ENCODE peak calls at places on chromosomes 11 and 22, in seven cellular contexts. O is fibroblast of mammary gland, B is mammary epithelial cell, Z is T-helper 2 cell, Q is activated B cell treated with CpG ODN at 0.5 μM for 24 hours, F is skeletal muscle cell, L is heart left ventricle. A is an unnamed sample.

GRCh38 chr11:4643084-4643483 is 698 bp upstream of the OR51E1 start:
- DNase-seq in O (no peak), B (no peak), F (no peak), Z (no peak), Q (no peak), L (peak; percentile 60), A (no peak)

GRCh38 chr11:72191961-72192381 is at the start of gene FOLR1:
- DNase-seq in B (peak; percentile 45), Z (no peak), F (no peak), L (no peak), Q (no peak), O (no peak), A (no peak)

GRCh38 chr11:14230407-14230806 is 128.6 kb downstream of the RRAS2 start:
- DNase-seq in Z (no peak), O (no peak), L (no peak), B (no peak), Q (no peak), F (no peak), A (no peak)

GRCh38 chr22:39520874-39521857 is 804 bp downstream of the ATF4 start:
- DNase-seq in Q (no peak), B (peak; percentile 73), O (peak; percentile 71), F (no peak), L (peak; percentile 92), Z (peak; percentile 37), A (no peak)

GRCh38 chr11:7775689-7776088 is 21.1 kb downstream of the OR5P2 start:
- DNase-seq in B (no peak), O (no peak), F (no peak), Q (no peak), Z (no peak), L (no peak), A (no peak)

GRCh38 chr11:87463486-87464102 is 425.9 kb downstream of the TMEM135 start:
- DNase-seq in L (no peak), F (no peak), O (peak; percentile 17), Q (no peak), B (peak; percentile 54), Z (no peak), A (no peak)

GRCh38 chr11:118621071-118621815 is 13.8 kb downstream of the PHLDB1 start:
- DNase-seq in L (peak; percentile 94), Q (no peak), B (peak; percentile 92), O (peak; percentile 79), Z (no peak), F (peak; percentile 68), A (peak; percentile 73)

GRCh38 chr11:73944901-73945300 is 5.9 kb upstream of the DNAJB13 start:
- DNase-seq in L (no peak), Q (no peak), B (no peak), O (no peak), F (no peak), Z (no peak), A (no peak)

GRCh38 chr11:19673924-19674390 is 38.7 kb upstream of the NAV2 start:
- DNase-seq in O (peak; percentile 42), B (no peak), F (no peak), L (peak; percentile 78), Q (no peak), Z (no peak), A (no peak)

GRCh38 chr11:9982127-9982795 is 311.8 kb downstream of the SBF2 start:
- DNase-seq in B (peak; percentile 74), L (no peak), Z (no peak), O (peak; percentile 36), Q (no peak), F (no peak), A (no peak)

GRCh38 chr11:124745835-124746620 is 6.0 kb downstream of the VSIG2 start:
- DNase-seq in L (no peak), O (no peak), B (no peak), Z (no peak), Q (no peak), F (no peak), A (no peak)

GRCh38 chr11:61697764-61698163 is 17.6 kb downstream of the DAGLA start:
- DNase-seq in B (peak; percentile 8), O (no peak), L (no peak), Z (no peak), F (no peak), Q (no peak), A (no peak)

GRCh38 chr22:20093437-20093836 is 13.4 kb downstream of the DGCR8 start:
- DNase-seq in F (no peak), Z (no peak), O (no peak), B (no peak), Q (no peak), L (no peak), A (no peak)

GRCh38 chr11:61962213-61963015 is 5.0 kb downstream of the FTH1 start:
- DNase-seq in F (no peak), Q (no peak), L (no peak), O (peak; percentile 28), Z (peak; percentile 16), B (no peak), A (no peak)

GRCh38 chr11:95456704-95457491 is 225.9 kb upstream of the SESN3 start:
- DNase-seq in Q (no peak), B (no peak), O (peak; percentile 18), F (no peak), Z (no peak), L (no peak), A (no peak)

GRCh38 chr22:31093090-31093850 is 12.2 kb downstream of the SMTN start:
- DNase-seq in Z (no peak), Q (no peak), O (no peak), F (no peak), B (no peak), L (peak; percentile 85), A (no peak)

GRCh38 chr22:41022470-41023298 is 69.7 kb upstream of the EP300 start:
- DNase-seq in Q (peak; percentile 87), B (peak; percentile 67), Z (peak; percentile 70), F (no peak), L (peak; percentile 96), O (peak; percentile 78), A (no peak)

GRCh38 chr11:128678017-128678416 is 15.9 kb upstream of the FLI1 start:
- DNase-seq in B (no peak), L (no peak), F (no peak), Q (no peak), O (no peak), Z (no peak), A (no peak)

GRCh38 chr22:39017596-39018365 is 3.1 kb upstream of the APOBEC3D start:
- DNase-seq in B (no peak), O (no peak), F (no peak), Z (no peak), L (no peak), Q (no peak), A (no peak)

GRCh38 chr11:73961321-73961720 is 10.5 kb downstream of the DNAJB13 start:
- DNase-seq in B (no peak), O (no peak), Q (no peak), L (no peak), F (no peak), Z (no peak), A (no peak)

GRCh38 chr11:19811391-19811790 is 98.8 kb downstream of the NAV2 start:
- DNase-seq in B (no peak), L (no peak), F (no peak), Z (no peak), O (no peak), Q (no peak), A (no peak)

GRCh38 chr11:134578807-134579708 is 167.0 kb upstream of the B3GAT1 start:
- DNase-seq in L (no peak), O (no peak), F (no peak), B (no peak), Z (no peak), Q (no peak), A (no peak)

GRCh38 chr11:34029176-34029575 is 22.4 kb upstream of the CAPRIN1 start:
- DNase-seq in F (no peak), O (peak; percentile 18), B (no peak), L (no peak), Q (no peak), Z (no peak), A (no peak)

GRCh38 chr11:92627615-92628201 is 341.7 kb upstream of the MTNR1B start:
- DNase-seq in Q (no peak), O (peak; percentile 10), L (no peak), B (peak; percentile 44), Z (no peak), F (peak; percentile 22), A (no peak)

GRCh38 chr22:18114495-18114894 is 3.9 kb downstream of the TUBA8 start:
- DNase-seq in O (no peak), B (no peak), F (no peak), L (no peak), Q (no peak), Z (no peak), A (no peak)

GRCh38 chr11:63610604-63611394 is 3.4 kb downstream of the PLAAT3 start:
- DNase-seq in B (peak; percentile 34), O (peak; percentile 61), Z (no peak), L (no peak), F (peak; percentile 13), Q (no peak), A (no peak)

GRCh38 chr11:74493816-74494630 is 499 bp upstream of the LIPT2 start:
- DNase-seq in B (peak; percentile 94), Z (no peak), F (no peak), Q (no peak), L (no peak), O (peak; percentile 87), A (no peak)

GRCh38 chr22:24200616-24201212 is 19.4 kb downstream of the SUSD2 start:
- DNase-seq in L (no peak), Q (no peak), B (peak; percentile 74), O (peak; percentile 64), F (no peak), Z (no peak), A (peak; percentile 84)

GRCh38 chr11:78834886-78835285 is 260.2 kb upstream of the NARS2 start:
- DNase-seq in F (no peak), Z (no peak), Q (no peak), B (no peak), L (no peak), O (no peak), A (peak; percentile 39)

GRCh38 chr11:67401495-67402191 is at the start of gene PPP1CA:
- DNase-seq in L (peak; percentile 95), F (peak; percentile 56), Z (peak; percentile 88), Q (peak; percentile 96), O (peak; percentile 79), B (peak; percentile 81), A (peak; percentile 66)

GRCh38 chr22:17990167-17990566 is 34.2 kb downstream of the MICAL3 start:
- DNase-seq in F (no peak), L (no peak), B (no peak), O (no peak), Z (no peak), Q (no peak), A (no peak)